ENCODE peak calls at places on chromosomes 12 and 14, in eight cellular contexts. One of them, this sample, is unnamed.

GRCh38 chr12:11779286-11779685 is 129.8 kb downstream of the ETV6 start:
- DNase-seq in brain microvascular endothelial cell: peak; percentile 59
- DNase-seq in endodermal cell: no peak
- DNase-seq in tibial nerve: no peak
- DNase-seq in mammary epithelial cell: no peak
- DNase-seq in H1: no peak
- DNase-seq in IMR-90: peak; percentile 78
- DNase-seq in AG04450: no peak
- DNase-seq in this sample: no peak

GRCh38 chr12:57844725-57845477 is 1.6 kb downstream of the CTDSP2 start:
- DNase-seq in brain microvascular endothelial cell: peak; percentile 54
- DNase-seq in endodermal cell: peak; percentile 91
- DNase-seq in tibial nerve: peak; percentile 84
- DNase-seq in mammary epithelial cell: peak; percentile 67
- DNase-seq in H1: no peak
- DNase-seq in IMR-90: peak; percentile 86
- DNase-seq in AG04450: peak; percentile 57
- DNase-seq in this sample: peak; percentile 90

GRCh38 chr12:68356060-68356748 is 24.0 kb upstream of the MDM1 start:
- DNase-seq in brain microvascular endothelial cell: no peak
- DNase-seq in endodermal cell: no peak
- DNase-seq in tibial nerve: no peak
- DNase-seq in mammary epithelial cell: no peak
- DNase-seq in H1: no peak
- DNase-seq in IMR-90: no peak
- DNase-seq in AG04450: no peak
- DNase-seq in this sample: no peak

GRCh38 chr14:105884808-105885281 is 358.5 kb downstream of the TMEM121 start:
- DNase-seq in brain microvascular endothelial cell: no peak
- DNase-seq in endodermal cell: peak; percentile 7
- DNase-seq in tibial nerve: no peak
- DNase-seq in mammary epithelial cell: no peak
- DNase-seq in H1: no peak
- DNase-seq in IMR-90: no peak
- DNase-seq in AG04450: no peak
- DNase-seq in this sample: no peak

GRCh38 chr14:64541261-64541970 is 875 bp downstream of the HSPA2 start:
- DNase-seq in brain microvascular endothelial cell: no peak
- DNase-seq in endodermal cell: no peak
- DNase-seq in tibial nerve: no peak
- DNase-seq in mammary epithelial cell: no peak
- DNase-seq in H1: no peak
- DNase-seq in IMR-90: no peak
- DNase-seq in AG04450: no peak
- DNase-seq in this sample: peak; percentile 44

GRCh38 chr12:57732726-57733593 is 5.6 kb downstream of the AGAP2 start:
- DNase-seq in brain microvascular endothelial cell: no peak
- DNase-seq in endodermal cell: no peak
- DNase-seq in tibial nerve: no peak
- DNase-seq in mammary epithelial cell: no peak
- DNase-seq in H1: no peak
- DNase-seq in IMR-90: peak; percentile 14
- DNase-seq in AG04450: no peak
- DNase-seq in this sample: no peak

GRCh38 chr12:14327717-14328116 is 37.8 kb upstream of the ATF7IP start:
- DNase-seq in brain microvascular endothelial cell: peak; percentile 25
- DNase-seq in endodermal cell: no peak
- DNase-seq in tibial nerve: no peak
- DNase-seq in mammary epithelial cell: no peak
- DNase-seq in H1: no peak
- DNase-seq in IMR-90: peak; percentile 68
- DNase-seq in AG04450: no peak
- DNase-seq in this sample: no peak

GRCh38 chr14:64465208-64465821 is at the start of gene AKAP5:
- DNase-seq in brain microvascular endothelial cell: no peak
- DNase-seq in endodermal cell: peak; percentile 95
- DNase-seq in tibial nerve: peak; percentile 9
- DNase-seq in mammary epithelial cell: no peak
- DNase-seq in H1: peak; percentile 50
- DNase-seq in IMR-90: peak; percentile 11
- DNase-seq in AG04450: no peak
- DNase-seq in this sample: peak; percentile 3

GRCh38 chr12:78457951-78458350 is 406.6 kb upstream of the SYT1 start:
- DNase-seq in brain microvascular endothelial cell: no peak
- DNase-seq in endodermal cell: no peak
- DNase-seq in tibial nerve: no peak
- DNase-seq in mammary epithelial cell: no peak
- DNase-seq in H1: no peak
- DNase-seq in IMR-90: peak; percentile 72
- DNase-seq in AG04450: peak; percentile 13
- DNase-seq in this sample: no peak

GRCh38 chr12:26523708-26524150 is 309.3 kb downstream of the ITPR2 start:
- DNase-seq in brain microvascular endothelial cell: peak; percentile 67
- DNase-seq in endodermal cell: no peak
- DNase-seq in tibial nerve: peak; percentile 94
- DNase-seq in mammary epithelial cell: peak; percentile 92
- DNase-seq in H1: no peak
- DNase-seq in IMR-90: peak; percentile 93
- DNase-seq in AG04450: peak; percentile 75
- DNase-seq in this sample: peak; percentile 88

GRCh38 chr12:28057856-28058615 is 85.5 kb upstream of the PTHLH start:
- DNase-seq in brain microvascular endothelial cell: peak; percentile 37
- DNase-seq in endodermal cell: no peak
- DNase-seq in tibial nerve: no peak
- DNase-seq in mammary epithelial cell: peak; percentile 99
- DNase-seq in H1: no peak
- DNase-seq in IMR-90: peak; percentile 25
- DNase-seq in AG04450: no peak
- DNase-seq in this sample: no peak

GRCh38 chr12:49230810-49231209 is 34.1 kb upstream of the TUBA1C start:
- DNase-seq in brain microvascular endothelial cell: no peak
- DNase-seq in endodermal cell: no peak
- DNase-seq in tibial nerve: no peak
- DNase-seq in mammary epithelial cell: no peak
- DNase-seq in H1: no peak
- DNase-seq in IMR-90: no peak
- DNase-seq in AG04450: no peak
- DNase-seq in this sample: no peak

GRCh38 chr14:92316116-92316515 is 6.8 kb upstream of the SLC24A4 start:
- DNase-seq in brain microvascular endothelial cell: no peak
- DNase-seq in endodermal cell: no peak
- DNase-seq in tibial nerve: peak; percentile 27
- DNase-seq in mammary epithelial cell: no peak
- DNase-seq in H1: no peak
- DNase-seq in IMR-90: no peak
- DNase-seq in AG04450: no peak
- DNase-seq in this sample: peak; percentile 40

GRCh38 chr14:92315050-92315785 is 7.7 kb upstream of the SLC24A4 start:
- DNase-seq in brain microvascular endothelial cell: no peak
- DNase-seq in endodermal cell: no peak
- DNase-seq in tibial nerve: no peak
- DNase-seq in mammary epithelial cell: no peak
- DNase-seq in H1: no peak
- DNase-seq in IMR-90: no peak
- DNase-seq in AG04450: no peak
- DNase-seq in this sample: peak; percentile 70

GRCh38 chr14:92310776-92311375 is 12.1 kb upstream of the SLC24A4 start:
- DNase-seq in brain microvascular endothelial cell: no peak
- DNase-seq in endodermal cell: no peak
- DNase-seq in tibial nerve: no peak
- DNase-seq in mammary epithelial cell: no peak
- DNase-seq in H1: no peak
- DNase-seq in IMR-90: peak; percentile 10
- DNase-seq in AG04450: no peak
- DNase-seq in this sample: no peak

GRCh38 chr14:92316937-92317336 is 6.0 kb upstream of the SLC24A4 start:
- DNase-seq in brain microvascular endothelial cell: no peak
- DNase-seq in endodermal cell: peak; percentile 53
- DNase-seq in tibial nerve: no peak
- DNase-seq in mammary epithelial cell: peak; percentile 91
- DNase-seq in H1: no peak
- DNase-seq in IMR-90: no peak
- DNase-seq in AG04450: no peak
- DNase-seq in this sample: no peak

DNA sequence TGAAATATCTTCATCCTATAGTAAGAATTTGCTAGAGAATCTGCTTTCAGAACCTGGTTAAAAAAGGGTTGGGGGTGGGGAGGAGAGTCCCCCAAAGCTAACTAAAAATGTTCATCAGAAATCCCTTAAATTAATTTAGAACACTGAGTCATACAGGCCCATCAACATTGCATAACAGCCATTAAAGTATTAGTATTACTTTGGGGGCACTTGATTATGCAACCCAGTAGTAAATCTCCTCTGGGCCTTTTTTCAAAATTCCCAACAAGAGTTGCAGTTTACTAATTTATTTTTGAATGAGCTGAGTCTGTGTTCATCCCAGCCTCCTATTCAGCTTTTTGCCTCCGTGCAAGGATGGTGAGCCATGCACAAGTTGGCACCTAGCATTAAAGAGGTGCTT is 8.8 kb upstream of the SLC24A4 start:
- DNase-seq in brain microvascular endothelial cell: no peak
- DNase-seq in endodermal cell: no peak
- DNase-seq in tibial nerve: no peak
- DNase-seq in mammary epithelial cell: no peak
- DNase-seq in H1: no peak
- DNase-seq in IMR-90: no peak
- DNase-seq in AG04450: no peak
- DNase-seq in this sample: no peak
- H3K27ac ChIP-seq in brain microvascular endothelial cell: no peak overlapping the region
- H3K27ac ChIP-seq in endodermal cell: no peak overlapping the region
- H3K27ac ChIP-seq in tibial nerve: no peak overlapping the region
- H3K27ac ChIP-seq in mammary epithelial cell: no peak overlapping the region
- H3K27ac ChIP-seq in H1: no peak overlapping the region
- H3K27ac ChIP-seq in IMR-90: no peak overlapping the region
- H3K27ac ChIP-seq in AG04450: no peak overlapping the region
- H3K27ac ChIP-seq in this sample: peak overlapping the region; percentile 74

GRCh38 chr14:54256156-54256555 is 140.7 kb upstream of the CDKN3 start:
- DNase-seq in brain microvascular endothelial cell: no peak
- DNase-seq in endodermal cell: no peak
- DNase-seq in tibial nerve: no peak
- DNase-seq in mammary epithelial cell: no peak
- DNase-seq in H1: no peak
- DNase-seq in IMR-90: no peak
- DNase-seq in AG04450: no peak
- DNase-seq in this sample: no peak

GRCh38 chr14:54252072-54252730 is 144.6 kb upstream of the CDKN3 start:
- DNase-seq in brain microvascular endothelial cell: peak; percentile 74
- DNase-seq in endodermal cell: no peak
- DNase-seq in tibial nerve: no peak
- DNase-seq in mammary epithelial cell: peak; percentile 88
- DNase-seq in H1: no peak
- DNase-seq in IMR-90: peak; percentile 58
- DNase-seq in AG04450: peak; percentile 15
- DNase-seq in this sample: no peak

GRCh38 chr14:54251356-54251755 is 145.5 kb upstream of the CDKN3 start:
- DNase-seq in brain microvascular endothelial cell: no peak
- DNase-seq in endodermal cell: no peak
- DNase-seq in tibial nerve: no peak
- DNase-seq in mammary epithelial cell: no peak
- DNase-seq in H1: no peak
- DNase-seq in IMR-90: no peak
- DNase-seq in AG04450: no peak
- DNase-seq in this sample: no peak

GRCh38 chr14:54257424-54257823 is 139.4 kb upstream of the CDKN3 start:
- DNase-seq in brain microvascular endothelial cell: no peak
- DNase-seq in endodermal cell: peak; percentile 75
- DNase-seq in tibial nerve: no peak
- DNase-seq in mammary epithelial cell: no peak
- DNase-seq in H1: no peak
- DNase-seq in IMR-90: no peak
- DNase-seq in AG04450: no peak
- DNase-seq in this sample: no peak

GRCh38 chr14:54253195-54253947 is 143.4 kb upstream of the CDKN3 start:
- DNase-seq in brain microvascular endothelial cell: peak; percentile 79
- DNase-seq in endodermal cell: no peak
- DNase-seq in tibial nerve: no peak
- DNase-seq in mammary epithelial cell: peak; percentile 89
- DNase-seq in H1: no peak
- DNase-seq in IMR-90: peak; percentile 89
- DNase-seq in AG04450: peak; percentile 36
- DNase-seq in this sample: no peak
- H3K27ac ChIP-seq in brain microvascular endothelial cell: no peak overlapping the region
- H3K27ac ChIP-seq in endodermal cell: no peak overlapping the region
- H3K27ac ChIP-seq in tibial nerve: no peak overlapping the region
- H3K27ac ChIP-seq in mammary epithelial cell: peak overlapping the region; percentile 93
- H3K27ac ChIP-seq in H1: no peak overlapping the region
- H3K27ac ChIP-seq in IMR-90: no peak overlapping the region
- H3K27ac ChIP-seq in AG04450: no peak overlapping the region
- H3K27ac ChIP-seq in this sample: no peak overlapping the region

DNA sequence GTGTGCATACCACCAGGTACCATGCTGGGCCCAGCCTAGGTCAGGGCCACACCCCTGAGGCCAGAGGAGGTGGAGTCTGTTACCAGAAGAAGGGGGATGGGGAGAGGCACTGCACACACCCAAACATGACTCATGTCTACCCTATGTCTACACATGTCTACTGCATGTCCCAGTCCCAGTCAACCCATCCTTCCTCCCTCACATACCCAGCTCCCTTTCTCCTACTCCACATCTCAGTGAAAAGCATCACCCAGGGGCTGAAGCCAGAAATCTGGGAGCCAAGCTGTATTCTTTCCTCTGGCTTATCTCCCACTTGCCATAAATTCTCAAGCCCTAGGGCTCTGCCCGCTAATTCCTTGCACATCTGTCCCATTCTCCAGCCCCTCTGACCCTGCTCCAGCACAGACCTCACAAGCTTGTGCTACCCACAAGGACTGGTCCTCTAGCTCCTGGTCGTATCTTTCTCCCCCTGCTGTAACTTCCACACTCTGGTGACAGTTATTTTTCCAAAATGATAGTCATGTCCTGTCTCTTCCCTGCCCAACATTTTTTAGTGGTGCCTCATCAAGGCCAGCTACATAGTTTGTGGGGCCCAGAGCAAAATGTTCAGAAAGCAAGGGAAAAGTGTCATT is 18.0 kb upstream of the APPL2 start:
- DNase-seq in brain microvascular endothelial cell: peak; percentile 61
- DNase-seq in endodermal cell: peak; percentile 41
- DNase-seq in tibial nerve: no peak
- DNase-seq in mammary epithelial cell: peak; percentile 66
- DNase-seq in H1: no peak
- DNase-seq in IMR-90: peak; percentile 73
- DNase-seq in AG04450: no peak
- DNase-seq in this sample: no peak
- H3K27ac ChIP-seq in brain microvascular endothelial cell: peak overlapping the region; percentile 74
- H3K27ac ChIP-seq in endodermal cell: no peak overlapping the region
- H3K27ac ChIP-seq in tibial nerve: no peak overlapping the region
- H3K27ac ChIP-seq in mammary epithelial cell: peak overlapping the region; percentile 79
- H3K27ac ChIP-seq in H1: no peak overlapping the region
- H3K27ac ChIP-seq in IMR-90: peak overlapping the region; percentile 89
- H3K27ac ChIP-seq in AG04450: peak overlapping the region; percentile 80
- H3K27ac ChIP-seq in this sample: no peak overlapping the region

DNA sequence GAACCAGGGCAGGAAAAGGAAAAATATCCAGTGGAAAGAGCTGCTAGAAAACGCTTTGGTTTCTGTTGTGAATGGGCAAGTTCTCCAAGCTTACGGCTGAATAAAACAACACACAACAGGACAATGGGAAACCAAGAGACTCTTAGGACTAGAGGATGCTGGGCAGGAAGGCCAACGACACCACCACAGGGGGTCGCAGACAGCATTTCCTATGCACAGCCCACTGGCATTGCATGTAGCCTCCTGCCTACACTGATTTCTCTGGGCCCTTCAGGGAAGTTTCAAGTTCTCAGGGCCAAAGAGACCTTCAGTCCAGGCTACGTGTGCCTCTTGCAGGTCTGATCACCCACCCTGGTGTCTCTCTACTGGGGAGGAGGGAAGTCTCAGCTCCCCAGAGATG is 108.0 kb downstream of the RIMBP2 start:
- DNase-seq in brain microvascular endothelial cell: no peak
- DNase-seq in endodermal cell: peak; percentile 84
- DNase-seq in tibial nerve: no peak
- DNase-seq in mammary epithelial cell: no peak
- DNase-seq in H1: no peak
- DNase-seq in IMR-90: no peak
- DNase-seq in AG04450: no peak
- DNase-seq in this sample: no peak
- H3K27ac ChIP-seq in brain microvascular endothelial cell: no peak overlapping the region
- H3K27ac ChIP-seq in endodermal cell: peak overlapping the region; percentile 29
- H3K27ac ChIP-seq in tibial nerve: no peak overlapping the region
- H3K27ac ChIP-seq in mammary epithelial cell: no peak overlapping the region
- H3K27ac ChIP-seq in H1: no peak overlapping the region
- H3K27ac ChIP-seq in IMR-90: no peak overlapping the region
- H3K27ac ChIP-seq in AG04450: no peak overlapping the region
- H3K27ac ChIP-seq in this sample: no peak overlapping the region